ENCODE peak calls at places on chromosomes 7 and 10, in four cellular contexts. I, C, V and S are unnamed samples.

GRCh38 chr7:148620749-148621372 is 30.3 kb downstream of the C7orf33 start:
- DNase-seq in V (no peak), C (no peak), I (no peak), S (no peak)

GRCh38 chr10:95792874-95793285 is 36.9 kb downstream of the ENTPD1 start:
- DNase-seq in V (no peak), I (peak), C (peak), S (no peak)

GRCh38 chr7:289209-289755 is 688 bp upstream of the FOXL3 start:
- DNase-seq in C (no peak), I (no peak), V (no peak), S (no peak)

GRCh38 chr7:124800386-124800785 is 34.8 kb upstream of the GPR37 start:
- DNase-seq in V (no peak), I (no peak), C (no peak), S (no peak)

GRCh38 chr7:117896339-117896738 is 23.1 kb upstream of the CTTNBP2 start:
- DNase-seq in I (no peak), C (no peak), V (no peak), S (no peak)

GRCh38 chr7:77309714-77310220 is 106.4 kb downstream of the GSAP start:
- DNase-seq in C (no peak), V (no peak), I (no peak), S (no peak)

GRCh38 chr7:44580945-44581344 is 1.1 kb downstream of the TMED4 start:
- DNase-seq in I (no peak), V (no peak), C (no peak), S (no peak)

GRCh38 chr10:3530346-3531096 is 254.5 kb downstream of the KLF6 start:
- DNase-seq in V (no peak), I (peak), C (no peak), S (no peak)

GRCh38 chr7:79284226-79284625 is 169.2 kb downstream of the MAGI2 start:
- DNase-seq in I (peak), V (no peak), C (no peak), S (no peak)

GRCh38 chr7:38327597-38327996 is 54.2 kb upstream of the TARP start:
- DNase-seq in C (no peak), V (no peak), I (no peak), S (no peak)

GRCh38 chr10:28839600-28840007 is 162.3 kb downstream of the BAMBI start:
- DNase-seq in C (peak), V (no peak), I (peak), S (no peak)

GRCh38 chr10:8418631-8419030 is 364.1 kb downstream of the GATA3 start:
- DNase-seq in C (no peak), V (no peak), I (peak), S (no peak)

GRCh38 chr7:104971290-104972071 is 42.5 kb upstream of the KMT2E start:
- DNase-seq in I (peak), C (no peak), V (no peak), S (no peak)

GRCh38 chr10:124911124-124912051 is 30.5 kb upstream of the ZRANB1 start:
- DNase-seq in V (no peak), I (peak), C (peak), S (no peak)

GRCh38 chr10:18594574-18595156 is 56.7 kb downstream of the NSUN6 start:
- DNase-seq in I (no peak), C (peak), V (no peak), S (peak)

GRCh38 chr7:148711191-148712102 is 12.7 kb downstream of the CUL1 start:
- DNase-seq in I (no peak), C (no peak), V (no peak), S (no peak)

GRCh38 chr10:112584276-112584675 is 137.3 kb downstream of the VTI1A start:
- DNase-seq in C (no peak), I (peak), V (no peak), S (no peak)

GRCh38 chr7:140734096-140734495 is 37.6 kb downstream of the NDUFB2 start:
- DNase-seq in I (no peak), V (no peak), C (no peak), S (no peak)

GRCh38 chr7:137546009-137546408 is 202.5 kb upstream of the PTN start:
- DNase-seq in V (no peak), C (no peak), I (no peak), S (no peak)

GRCh38 chr7:127598318-127598717 is 4.8 kb downstream of the FSCN3 start:
- DNase-seq in V (no peak), C (peak), I (no peak), S (peak)

GRCh38 chr7:36473454-36474282 is 84.0 kb downstream of the ANLN start:
- DNase-seq in V (no peak), I (no peak), C (peak), S (peak)

GRCh38 chr10:115606081-115606480 is 512.9 kb downstream of the ATRNL1 start:
- DNase-seq in C (no peak), V (no peak), I (no peak), S (no peak)

GRCh38 chr7:25804154-25804553 is 347.8 kb upstream of the NFE2L3 start:
- DNase-seq in C (no peak), V (no peak), I (no peak), S (no peak)

GRCh38 chr7:28347964-28348363 is 64.4 kb upstream of the CREB5 start:
- DNase-seq in C (no peak), V (no peak), I (peak), S (no peak)

GRCh38 chr7:22943997-22944396 is 69.9 kb downstream of the HYCC1 start:
- DNase-seq in I (peak), V (no peak), C (peak), S (peak)

GRCh38 chr7:35906191-35906908 is 105.5 kb downstream of the SEPTIN7 start:
- DNase-seq in I (peak), V (peak), C (peak), S (peak)

GRCh38 chr10:72694476-72695369 is 2.8 kb downstream of the MCU start:
- DNase-seq in I (peak), V (no peak), C (no peak), S (no peak)

GRCh38 chr10:49656845-49657493 is 22.5 kb upstream of the C10orf53 start:
- DNase-seq in I (no peak), V (no peak), C (no peak), S (no peak)

DNA sequence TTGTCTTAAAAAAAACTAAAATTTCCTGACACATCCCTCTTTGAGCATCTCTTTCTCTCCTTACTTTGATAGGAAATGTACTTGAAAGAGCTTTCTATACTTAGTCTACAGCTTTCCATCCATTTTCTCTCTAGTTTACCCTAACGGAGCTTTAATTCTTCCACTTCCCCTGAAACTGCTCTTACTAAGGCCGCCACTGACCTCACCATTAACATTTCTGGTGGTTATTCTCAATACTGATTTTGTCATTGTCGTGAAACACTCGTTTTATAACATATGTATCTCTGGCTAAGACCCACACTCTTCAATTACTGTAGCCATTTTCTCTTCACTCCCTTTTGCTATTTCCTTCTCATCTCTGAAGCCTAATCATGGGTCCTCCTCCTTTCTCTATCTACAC is 262.0 kb upstream of the FERD3L start:
- DNase-seq in C (no peak), I (no peak), V (no peak), S (no peak)
- H4K5ac ChIP-seq in C (no peak), I (no peak), V (no peak), S (no peak)

DNA sequence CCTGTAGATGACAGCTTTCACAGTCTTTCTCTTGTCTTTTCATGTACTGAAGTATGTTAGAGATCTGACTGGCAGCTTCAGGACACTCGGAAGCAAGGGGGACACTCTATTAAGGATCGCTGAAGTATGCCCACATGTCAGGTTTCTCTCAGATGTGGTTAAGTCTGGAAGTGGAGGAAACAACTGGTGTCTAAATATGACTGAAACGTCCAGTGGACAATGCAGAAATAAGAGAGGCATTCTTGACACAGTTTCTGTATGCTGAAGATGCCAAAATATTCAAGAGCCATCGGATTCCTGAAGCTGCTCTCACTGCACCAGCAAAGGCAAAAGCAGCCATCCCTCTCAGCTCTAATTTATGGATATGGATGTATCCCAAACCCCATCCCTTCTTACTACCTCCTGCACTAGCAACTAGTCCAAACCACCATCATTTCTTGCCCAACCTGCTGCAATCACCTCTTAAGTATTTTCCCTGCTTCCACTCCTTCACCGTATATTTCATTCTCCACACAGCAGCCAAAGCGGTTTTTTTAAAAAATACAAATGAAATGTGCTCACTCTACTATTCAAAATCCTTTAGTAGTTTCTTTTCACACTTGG is 113.4 kb downstream of the REEP3 start:
- DNase-seq in C (no peak), V (no peak), I (no peak), S (no peak)
- H4K5ac ChIP-seq in C (no peak), V (no peak), I (no peak), S (no peak)

DNA sequence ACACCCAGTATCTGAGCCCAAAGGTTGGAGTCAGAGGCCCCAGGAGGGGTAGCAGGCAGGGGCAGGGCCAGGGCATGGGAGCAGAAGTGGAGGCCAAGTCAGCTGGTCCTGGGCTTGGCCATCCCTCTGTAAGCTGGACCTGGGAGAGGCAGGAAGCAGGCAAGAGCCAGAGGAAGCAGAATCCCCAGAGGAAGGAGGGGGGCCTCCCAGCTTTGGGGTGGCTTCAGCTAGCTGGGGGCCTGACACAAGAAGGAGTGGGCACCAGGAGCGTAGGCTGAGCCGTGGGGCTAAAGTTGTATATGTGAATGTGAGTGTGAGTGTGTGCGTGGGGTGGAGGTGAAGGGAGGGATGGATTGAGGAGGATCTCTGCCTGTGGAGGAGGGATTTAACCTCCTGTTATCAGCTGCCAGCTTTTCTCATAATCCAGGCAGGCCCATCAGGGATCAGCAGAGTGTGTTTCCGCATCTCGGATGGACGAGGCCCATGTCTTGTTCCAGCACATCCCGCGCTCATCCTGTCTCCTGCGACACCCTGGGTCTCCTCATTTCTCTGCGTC is 54.0 kb downstream of the NEURL1 start:
- DNase-seq in V (no peak), I (no peak), C (no peak), S (peak)
- H4K5ac ChIP-seq in V (no peak), I (no peak), C (no peak), S (no peak)

DNA sequence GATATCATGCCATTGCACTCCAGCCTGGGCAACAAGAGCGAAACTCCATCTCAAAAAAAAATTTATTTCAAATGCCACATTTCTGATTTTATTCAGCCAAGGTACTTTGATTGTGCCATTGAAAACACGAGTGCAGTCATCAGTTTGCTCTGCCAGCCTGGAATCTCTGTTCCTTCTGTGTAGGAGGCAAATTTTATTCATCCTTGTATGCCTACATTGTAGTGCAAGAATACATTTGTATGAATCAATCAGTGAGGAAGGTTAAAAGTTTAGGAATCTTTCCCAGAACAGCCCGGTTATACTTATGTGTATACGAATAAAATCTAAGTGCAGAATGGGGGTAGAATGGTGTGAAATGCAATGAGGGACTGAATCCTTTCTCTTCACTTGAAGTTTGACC is 886 bp upstream of the TET1 start:
- DNase-seq in I (peak), V (no peak), C (no peak), S (no peak)
- H4K5ac ChIP-seq in I (no peak), V (no peak), C (no peak), S (no peak)